ENCODE peak calls at places on chromosomes 2 and 18, in nine cellular contexts. One of them, this sample, is unnamed.

GRCh38 chr2:237747189-237747588 is 51.4 kb upstream of the RBM44 start:
- DNase-seq in NCI-H1105 treated with DMSO at 0.1 percent for 48 hours: no peak
- DNase-seq in ecto neural progenitor cell: no peak
- DNase-seq in pons: no peak
- DNase-seq in hepatocyte: no peak
- DNase-seq in effector memory CD4-positive, alpha-beta T cell: no peak
- DNase-seq in activated CD4-positive, alpha-beta T cell treated with anti-CD3 and anti-CD28 coated beads for 36 hours: no peak
- DNase-seq in naive thymus-derived CD4-positive, alpha-beta T cell: no peak
- DNase-seq in GM19239: no peak
- DNase-seq in this sample: no peak

GRCh38 chr2:227036527-227036926 is 127.5 kb downstream of the COL4A4 start:
- DNase-seq in NCI-H1105 treated with DMSO at 0.1 percent for 48 hours: peak; percentile 65
- DNase-seq in ecto neural progenitor cell: no peak
- DNase-seq in pons: no peak
- DNase-seq in hepatocyte: no peak
- DNase-seq in effector memory CD4-positive, alpha-beta T cell: no peak
- DNase-seq in activated CD4-positive, alpha-beta T cell treated with anti-CD3 and anti-CD28 coated beads for 36 hours: no peak
- DNase-seq in naive thymus-derived CD4-positive, alpha-beta T cell: no peak
- DNase-seq in GM19239: no peak
- DNase-seq in this sample: no peak

GRCh38 chr2:234257859-234258561 is 207.5 kb downstream of the SPP2 start:
- DNase-seq in NCI-H1105 treated with DMSO at 0.1 percent for 48 hours: no peak
- DNase-seq in ecto neural progenitor cell: peak; percentile 54
- DNase-seq in pons: peak; percentile 1
- DNase-seq in hepatocyte: peak; percentile 86
- DNase-seq in effector memory CD4-positive, alpha-beta T cell: no peak
- DNase-seq in activated CD4-positive, alpha-beta T cell treated with anti-CD3 and anti-CD28 coated beads for 36 hours: peak; percentile 65
- DNase-seq in naive thymus-derived CD4-positive, alpha-beta T cell: no peak
- DNase-seq in GM19239: no peak
- DNase-seq in this sample: peak; percentile 50

GRCh38 chr18:40874233-40874632 is 1080.8 kb upstream of the PIK3C3 start:
- DNase-seq in NCI-H1105 treated with DMSO at 0.1 percent for 48 hours: peak; percentile 45
- DNase-seq in ecto neural progenitor cell: no peak
- DNase-seq in pons: no peak
- DNase-seq in hepatocyte: no peak
- DNase-seq in effector memory CD4-positive, alpha-beta T cell: no peak
- DNase-seq in activated CD4-positive, alpha-beta T cell treated with anti-CD3 and anti-CD28 coated beads for 36 hours: no peak
- DNase-seq in naive thymus-derived CD4-positive, alpha-beta T cell: no peak
- DNase-seq in GM19239: no peak
- DNase-seq in this sample: no peak

GRCh38 chr18:67273288-67273687 is 243.2 kb downstream of the DSEL start:
- DNase-seq in NCI-H1105 treated with DMSO at 0.1 percent for 48 hours: no peak
- DNase-seq in ecto neural progenitor cell: no peak
- DNase-seq in pons: no peak
- DNase-seq in hepatocyte: no peak
- DNase-seq in effector memory CD4-positive, alpha-beta T cell: no peak
- DNase-seq in activated CD4-positive, alpha-beta T cell treated with anti-CD3 and anti-CD28 coated beads for 36 hours: no peak
- DNase-seq in naive thymus-derived CD4-positive, alpha-beta T cell: no peak
- DNase-seq in GM19239: no peak
- DNase-seq in this sample: no peak

GRCh38 chr2:203869610-203870042 is 2.1 kb downstream of the CTLA4 start:
- DNase-seq in NCI-H1105 treated with DMSO at 0.1 percent for 48 hours: peak; percentile 33
- DNase-seq in ecto neural progenitor cell: no peak
- DNase-seq in pons: no peak
- DNase-seq in hepatocyte: no peak
- DNase-seq in effector memory CD4-positive, alpha-beta T cell: peak; percentile 14
- DNase-seq in activated CD4-positive, alpha-beta T cell treated with anti-CD3 and anti-CD28 coated beads for 36 hours: peak; percentile 70
- DNase-seq in naive thymus-derived CD4-positive, alpha-beta T cell: peak; percentile 66
- DNase-seq in GM19239: no peak
- DNase-seq in this sample: peak; percentile 85

GRCh38 chr2:11914455-11914854 is 168.0 kb downstream of the LPIN1 start:
- DNase-seq in NCI-H1105 treated with DMSO at 0.1 percent for 48 hours: no peak
- DNase-seq in ecto neural progenitor cell: no peak
- DNase-seq in pons: no peak
- DNase-seq in hepatocyte: peak; percentile 28
- DNase-seq in effector memory CD4-positive, alpha-beta T cell: no peak
- DNase-seq in activated CD4-positive, alpha-beta T cell treated with anti-CD3 and anti-CD28 coated beads for 36 hours: no peak
- DNase-seq in naive thymus-derived CD4-positive, alpha-beta T cell: no peak
- DNase-seq in GM19239: no peak
- DNase-seq in this sample: no peak

GRCh38 chr18:48792611-48793368 is 158.0 kb downstream of the SMAD7 start:
- DNase-seq in NCI-H1105 treated with DMSO at 0.1 percent for 48 hours: no peak
- DNase-seq in ecto neural progenitor cell: no peak
- DNase-seq in pons: no peak
- DNase-seq in hepatocyte: no peak
- DNase-seq in effector memory CD4-positive, alpha-beta T cell: no peak
- DNase-seq in activated CD4-positive, alpha-beta T cell treated with anti-CD3 and anti-CD28 coated beads for 36 hours: peak; percentile 5
- DNase-seq in naive thymus-derived CD4-positive, alpha-beta T cell: no peak
- DNase-seq in GM19239: no peak
- DNase-seq in this sample: no peak

GRCh38 chr2:122528061-122528460 is 772.6 kb downstream of the TSN start:
- DNase-seq in NCI-H1105 treated with DMSO at 0.1 percent for 48 hours: no peak
- DNase-seq in ecto neural progenitor cell: no peak
- DNase-seq in pons: no peak
- DNase-seq in hepatocyte: no peak
- DNase-seq in effector memory CD4-positive, alpha-beta T cell: no peak
- DNase-seq in activated CD4-positive, alpha-beta T cell treated with anti-CD3 and anti-CD28 coated beads for 36 hours: no peak
- DNase-seq in naive thymus-derived CD4-positive, alpha-beta T cell: no peak
- DNase-seq in GM19239: no peak
- DNase-seq in this sample: no peak

GRCh38 chr2:27832396-27832795 is 57.8 kb downstream of the RBKS start:
- DNase-seq in NCI-H1105 treated with DMSO at 0.1 percent for 48 hours: no peak
- DNase-seq in ecto neural progenitor cell: no peak
- DNase-seq in pons: no peak
- DNase-seq in hepatocyte: no peak
- DNase-seq in effector memory CD4-positive, alpha-beta T cell: no peak
- DNase-seq in activated CD4-positive, alpha-beta T cell treated with anti-CD3 and anti-CD28 coated beads for 36 hours: no peak
- DNase-seq in naive thymus-derived CD4-positive, alpha-beta T cell: no peak
- DNase-seq in GM19239: no peak
- DNase-seq in this sample: no peak

GRCh38 chr2:208033701-208034502 is 8.6 kb upstream of the PLEKHM3 start:
- DNase-seq in NCI-H1105 treated with DMSO at 0.1 percent for 48 hours: no peak
- DNase-seq in ecto neural progenitor cell: no peak
- DNase-seq in pons: no peak
- DNase-seq in hepatocyte: peak; percentile 80
- DNase-seq in effector memory CD4-positive, alpha-beta T cell: no peak
- DNase-seq in activated CD4-positive, alpha-beta T cell treated with anti-CD3 and anti-CD28 coated beads for 36 hours: peak; percentile 64
- DNase-seq in naive thymus-derived CD4-positive, alpha-beta T cell: peak; percentile 14
- DNase-seq in GM19239: no peak
- DNase-seq in this sample: no peak

GRCh38 chr2:122028371-122029102 is 273.1 kb downstream of the TSN start:
- DNase-seq in NCI-H1105 treated with DMSO at 0.1 percent for 48 hours: no peak
- DNase-seq in ecto neural progenitor cell: no peak
- DNase-seq in pons: no peak
- DNase-seq in hepatocyte: no peak
- DNase-seq in effector memory CD4-positive, alpha-beta T cell: no peak
- DNase-seq in activated CD4-positive, alpha-beta T cell treated with anti-CD3 and anti-CD28 coated beads for 36 hours: no peak
- DNase-seq in naive thymus-derived CD4-positive, alpha-beta T cell: no peak
- DNase-seq in GM19239: no peak
- DNase-seq in this sample: no peak

GRCh38 chr18:74283255-74283554 is 8.6 kb downstream of the CYB5A start:
- DNase-seq in NCI-H1105 treated with DMSO at 0.1 percent for 48 hours: no peak
- DNase-seq in ecto neural progenitor cell: no peak
- DNase-seq in pons: no peak
- DNase-seq in hepatocyte: no peak
- DNase-seq in effector memory CD4-positive, alpha-beta T cell: no peak
- DNase-seq in activated CD4-positive, alpha-beta T cell treated with anti-CD3 and anti-CD28 coated beads for 36 hours: peak; percentile 37
- DNase-seq in naive thymus-derived CD4-positive, alpha-beta T cell: no peak
- DNase-seq in GM19239: no peak
- DNase-seq in this sample: no peak

GRCh38 chr2:1605659-1606400 is 138.5 kb downstream of the PXDN start:
- DNase-seq in NCI-H1105 treated with DMSO at 0.1 percent for 48 hours: no peak
- DNase-seq in ecto neural progenitor cell: no peak
- DNase-seq in pons: no peak
- DNase-seq in hepatocyte: no peak
- DNase-seq in effector memory CD4-positive, alpha-beta T cell: no peak
- DNase-seq in activated CD4-positive, alpha-beta T cell treated with anti-CD3 and anti-CD28 coated beads for 36 hours: no peak
- DNase-seq in naive thymus-derived CD4-positive, alpha-beta T cell: no peak
- DNase-seq in GM19239: no peak
- DNase-seq in this sample: no peak

GRCh38 chr2:142603761-142604160 is 273.7 kb upstream of the KYNU start:
- DNase-seq in NCI-H1105 treated with DMSO at 0.1 percent for 48 hours: peak; percentile 27
- DNase-seq in ecto neural progenitor cell: no peak
- DNase-seq in pons: peak; percentile 12
- DNase-seq in hepatocyte: no peak
- DNase-seq in effector memory CD4-positive, alpha-beta T cell: no peak
- DNase-seq in activated CD4-positive, alpha-beta T cell treated with anti-CD3 and anti-CD28 coated beads for 36 hours: no peak
- DNase-seq in naive thymus-derived CD4-positive, alpha-beta T cell: no peak
- DNase-seq in GM19239: no peak
- DNase-seq in this sample: no peak

GRCh38 chr2:166516712-166517303 is 22.8 kb upstream of the SCN7A start:
- DNase-seq in NCI-H1105 treated with DMSO at 0.1 percent for 48 hours: peak; percentile 36
- DNase-seq in ecto neural progenitor cell: no peak
- DNase-seq in pons: peak; percentile 42
- DNase-seq in hepatocyte: peak; percentile 41
- DNase-seq in effector memory CD4-positive, alpha-beta T cell: no peak
- DNase-seq in activated CD4-positive, alpha-beta T cell treated with anti-CD3 and anti-CD28 coated beads for 36 hours: peak; percentile 30
- DNase-seq in naive thymus-derived CD4-positive, alpha-beta T cell: no peak
- DNase-seq in GM19239: no peak
- DNase-seq in this sample: peak; percentile 41

GRCh38 chr18:28716321-28716720 is 539.4 kb upstream of the CDH2 start:
- DNase-seq in NCI-H1105 treated with DMSO at 0.1 percent for 48 hours: no peak
- DNase-seq in ecto neural progenitor cell: no peak
- DNase-seq in pons: no peak
- DNase-seq in hepatocyte: no peak
- DNase-seq in effector memory CD4-positive, alpha-beta T cell: no peak
- DNase-seq in activated CD4-positive, alpha-beta T cell treated with anti-CD3 and anti-CD28 coated beads for 36 hours: no peak
- DNase-seq in naive thymus-derived CD4-positive, alpha-beta T cell: no peak
- DNase-seq in GM19239: no peak
- DNase-seq in this sample: no peak